ENCODE peak calls at places on chromosomes 4 and X, in ten cellular contexts. X, T, C, N, Q, D, M, P, F and B are unnamed samples.

GRCh38 chrX:154531626-154532025 is 15.0 kb downstream of the G6PD start:
- DNase-seq in N (no peak), P (no peak), D (no peak), T (no peak), C (no peak), X (no peak), F (no peak), M (no peak), Q (no peak), B (no peak)

GRCh38 chr4:75470738-75471137 is 43.5 kb downstream of the RCHY1 start:
- DNase-seq in M (no peak), X (no peak), N (no peak), F (no peak), D (no peak), P (no peak), Q (no peak), C (no peak), T (no peak), B (no peak)

GRCh38 chrX:153491351-153492152 is 3.2 kb upstream of the BGN start:
- DNase-seq in C (no peak), X (peak; percentile 66), N (no peak), F (no peak), D (no peak), M (no peak), T (no peak), P (no peak), Q (no peak), B (no peak)

GRCh38 chrX:19682712-19683331 is 167.5 kb upstream of the MAP3K15 start:
- DNase-seq in F (peak; percentile 78), N (peak; percentile 85), P (no peak), D (no peak), M (peak; percentile 80), Q (peak; percentile 55), X (peak; percentile 55), C (no peak), T (no peak), B (no peak)

GRCh38 chrX:20974326-20974725 is 399.9 kb upstream of the CNKSR2 start:
- DNase-seq in T (no peak), D (no peak), C (no peak), N (no peak), M (no peak), F (no peak), P (no peak), Q (no peak), X (no peak), B (no peak)

GRCh38 chrX:48475295-48475694 is 704 bp upstream of the FTSJ1 start:
- DNase-seq in F (no peak), N (no peak), T (no peak), X (peak; percentile 51), P (no peak), D (no peak), M (no peak), Q (no peak), C (no peak), B (no peak)

GRCh38 chrX:102712967-102713677 is 874 bp downstream of the GPRASP2 start:
- DNase-seq in D (no peak), M (no peak), N (no peak), F (peak; percentile 36), Q (peak; percentile 42), T (peak; percentile 58), X (peak; percentile 47), C (no peak), P (peak; percentile 53), B (no peak)

GRCh38 chrX:43655961-43656494 is at the start of gene MAOA:
- DNase-seq in M (peak; percentile 91), N (peak; percentile 83), F (peak; percentile 93), P (peak; percentile 54), X (peak; percentile 61), C (no peak), Q (peak; percentile 87), T (peak; percentile 59), D (no peak), B (peak; percentile 94)

DNA sequence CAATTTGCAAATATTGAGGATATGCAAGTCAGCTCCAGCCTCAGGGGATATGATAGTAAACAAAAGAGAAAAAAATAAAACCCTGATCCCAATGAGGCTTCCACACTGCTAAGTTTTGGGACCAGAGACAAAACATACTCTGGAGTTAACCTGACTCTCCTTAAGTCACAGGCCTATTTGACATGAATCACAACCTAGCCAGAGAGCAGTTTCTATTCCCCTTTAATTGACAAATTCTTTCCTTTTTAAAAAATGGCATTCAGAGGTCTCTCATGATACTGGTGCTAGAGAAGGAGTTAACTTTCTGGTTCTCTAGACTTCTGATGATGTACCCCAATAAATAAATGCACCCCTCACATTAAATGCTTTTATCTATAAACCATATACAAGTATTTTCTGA is 8.8 kb downstream of the ACSL1 start:
- DNase-seq in D (no peak), N (no peak), C (no peak), F (no peak), M (no peak), T (no peak), P (no peak), Q (no peak), X (no peak), B (no peak)
- H3K4me1 ChIP-seq in D (no peaks in the 10 kb centered on the region), N (peaks cover 23% of the 10 kb centered on the region), C (peaks cover 21% of the 10 kb centered on the region), F (peaks cover 64% of the 10 kb centered on the region), M (peaks cover 77% of the 10 kb centered on the region), T (no peaks in the 10 kb centered on the region), P (peaks cover 7% of the 10 kb centered on the region), Q (peaks cover 51% of the 10 kb centered on the region), X (peaks cover 33% of the 10 kb centered on the region), B (peaks cover 77% of the 10 kb centered on the region)

GRCh38 chr4:793109-793861 is 32.6 kb downstream of the CPLX1 start:
- DNase-seq in Q (no peak), N (no peak), D (no peak), M (no peak), C (no peak), P (no peak), X (no peak), T (no peak), F (no peak), B (no peak)

GRCh38 chr4:791866-792630 is 33.9 kb downstream of the CPLX1 start:
- DNase-seq in M (no peak), Q (peak; percentile 69), D (no peak), F (no peak), N (no peak), C (no peak), P (peak; percentile 83), T (no peak), X (no peak), B (no peak)

GRCh38 chr4:791201-791865 is 34.6 kb downstream of the CPLX1 start:
- DNase-seq in P (no peak), Q (no peak), F (no peak), X (no peak), M (no peak), N (no peak), C (no peak), T (no peak), D (no peak), B (no peak)

GRCh38 chr4:793941-794621 is 31.8 kb downstream of the CPLX1 start:
- DNase-seq in T (no peak), Q (no peak), P (no peak), F (no peak), D (no peak), M (no peak), X (no peak), C (no peak), N (no peak), B (no peak)

DNA sequence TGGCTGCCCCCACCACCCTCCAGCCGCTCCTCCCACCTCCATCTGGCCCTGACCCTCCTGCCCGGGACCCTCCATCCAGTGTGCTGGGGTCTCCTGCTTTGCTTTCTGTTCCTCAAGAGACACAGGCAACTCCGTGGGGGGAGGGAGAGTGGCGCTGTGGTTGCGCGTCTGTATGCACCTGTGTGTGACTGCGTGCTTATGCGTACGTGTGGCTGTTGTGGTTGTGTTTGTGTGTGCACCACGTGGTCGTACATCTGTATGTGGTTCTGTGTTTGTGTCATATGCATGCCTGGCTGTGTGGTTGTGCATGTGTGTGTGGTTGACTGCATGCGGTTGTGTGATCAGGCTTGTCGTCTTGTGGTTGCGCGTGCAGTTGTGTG is 33.2 kb downstream of the CPLX1 start:
- DNase-seq in C (no peak), T (no peak), Q (no peak), D (no peak), P (no peak), M (no peak), N (no peak), X (no peak), F (no peak), B (no peak)
- TF ChIP-seq CTCF in C (no peak), T (no peak), Q (no peak), D (no peak), P (no peak), M (no peak), N (no peak), X (no peak), F (no peak), B (no peak)

GRCh38 chr4:36328130-36328529 is 46.7 kb downstream of the DTHD1 start:
- DNase-seq in X (no peak), C (no peak), N (no peak), Q (no peak), T (no peak), D (no peak), P (no peak), M (no peak), F (no peak), B (no peak)

GRCh38 chr4:36332782-36333131 is 51.3 kb downstream of the DTHD1 start:
- DNase-seq in D (no peak), P (no peak), Q (no peak), T (no peak), N (no peak), F (no peak), C (no peak), M (no peak), X (no peak), B (no peak)

GRCh38 chr4:36333303-36333877 is 52.0 kb downstream of the DTHD1 start:
- DNase-seq in X (no peak), N (no peak), P (no peak), F (no peak), Q (no peak), T (no peak), C (no peak), D (no peak), M (no peak), B (no peak)

GRCh38 chr4:36327400-36327799 is 46.0 kb downstream of the DTHD1 start:
- DNase-seq in F (no peak), M (no peak), Q (no peak), P (no peak), T (no peak), D (no peak), C (no peak), X (no peak), N (no peak), B (no peak)

GRCh38 chr4:36332023-36332781 is 50.8 kb downstream of the DTHD1 start:
- DNase-seq in X (no peak), P (no peak), D (peak; percentile 17), M (no peak), N (no peak), C (no peak), Q (no peak), F (no peak), T (no peak), B (no peak)
- TF ChIP-seq POLR2AphosphoS5 in X (no peak), P (no peak), D (no peak), M (no peak), N (no peak), C (no peak), Q (no peak), F (no peak), T (no peak), B (no peak)

DNA sequence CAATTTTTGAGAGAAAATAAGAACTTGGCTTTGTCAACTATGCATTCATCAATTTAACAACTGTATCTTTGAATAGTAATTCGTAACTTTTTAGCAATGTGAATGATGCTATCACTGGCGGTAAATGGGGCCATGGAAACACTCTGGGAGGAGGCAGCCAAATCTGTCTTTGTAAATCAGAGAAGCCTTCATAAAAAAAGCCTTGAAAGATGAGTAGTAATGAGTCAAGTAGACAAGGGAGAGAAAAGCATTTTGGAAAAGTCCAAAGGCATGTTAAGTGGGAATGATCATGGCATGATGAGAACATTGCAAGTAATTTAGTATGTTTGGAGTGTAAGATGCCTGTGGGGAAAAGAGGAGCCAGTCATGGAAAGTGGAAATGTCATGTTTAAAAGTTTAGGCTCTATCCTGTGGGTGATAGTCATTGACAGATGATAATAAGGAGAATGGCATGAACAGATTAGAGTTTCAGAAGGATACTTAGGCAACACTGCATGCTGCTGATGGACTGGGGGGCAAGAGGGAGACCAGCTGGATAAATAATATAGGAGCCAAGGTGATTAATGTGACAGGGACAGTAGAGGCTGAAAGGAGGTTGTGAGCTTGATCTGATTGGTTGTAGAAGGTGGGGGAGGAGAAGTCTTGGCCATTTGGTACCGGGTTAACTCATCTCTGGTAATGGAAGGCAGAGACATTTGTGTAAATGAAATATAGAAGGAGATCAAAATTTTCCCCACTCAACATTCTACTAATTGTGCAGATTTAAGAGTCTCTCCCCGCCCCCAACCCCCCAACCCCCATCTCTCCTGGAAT is 16.3 kb downstream of the SPRY1 start:
- DNase-seq in M (no peak), P (no peak), Q (no peak), X (no peak), F (no peak), D (no peak), C (no peak), N (no peak), T (no peak), B (no peak)
- H3K4me1 ChIP-seq in M (peaks cover 16% of the 10 kb centered on the region), P (no peaks in the 10 kb centered on the region), Q (no peaks in the 10 kb centered on the region), X (peaks cover under 1% of the 10 kb centered on the region), F (peaks cover 23% of the 10 kb centered on the region), D (peaks cover 2% of the 10 kb centered on the region), C (peaks cover 1% of the 10 kb centered on the region), N (peaks cover 12% of the 10 kb centered on the region), T (peaks cover 26% of the 10 kb centered on the region), B (peaks cover 6% of the 10 kb centered on the region)